ENCODE peak calls at places on chromosome 2, in four cellular contexts. N, O, F and W are unnamed samples.

GRCh38 chr2:181309161-181309560 is 148.0 kb upstream of the ITGA4 start:
- DNase-seq in N (no peak), F (no peak), O (no peak), W (no peak)

GRCh38 chr2:45497355-45497754 is 113.7 kb downstream of the SRBD1 start:
- DNase-seq in N (no peak), O (no peak), F (peak), W (no peak)

GRCh38 chr2:235541838-235542549 is 48.2 kb downstream of the AGAP1 start:
- DNase-seq in N (no peak), F (no peak), O (no peak), W (peak)

GRCh38 chr2:144470334-144470733 is 49.6 kb downstream of the ZEB2 start:
- DNase-seq in N (peak), F (no peak), O (no peak), W (no peak)

GRCh38 chr2:88281302-88282217 is 111.4 kb downstream of the THNSL2 start:
- DNase-seq in N (no peak), F (no peak), O (no peak), W (no peak)

GRCh38 chr2:132620115-132620514 is 49.9 kb downstream of the LYPD1 start:
- DNase-seq in F (peak), N (no peak), O (no peak), W (no peak)

GRCh38 chr2:120383631-120384477 is 37.9 kb downstream of the INHBB start:
- DNase-seq in F (no peak), O (no peak), N (no peak), W (peak)

GRCh38 chr2:189022492-189022891 is 48.3 kb downstream of the COL3A1 start:
- DNase-seq in O (no peak), F (peak), N (no peak), W (no peak)

GRCh38 chr2:43158259-43158880 is 68.0 kb downstream of the ZFP36L2 start:
- DNase-seq in N (peak), F (peak), O (peak), W (peak)

GRCh38 chr2:215189393-215189792 is 51.0 kb upstream of the ABCA12 start:
- DNase-seq in F (no peak), O (no peak), N (no peak), W (no peak)

GRCh38 chr2:187581125-187581896 is 27.1 kb upstream of the TFPI start:
- DNase-seq in F (peak), O (peak), N (peak), W (no peak)

GRCh38 chr2:71784734-71785549 is 331.6 kb downstream of the DYSF start:
- DNase-seq in N (no peak), F (peak), O (no peak), W (no peak)

GRCh38 chr2:121282800-121283382 is 2.1 kb downstream of the TFCP2L1 start:
- DNase-seq in F (no peak), O (no peak), N (no peak), W (no peak)

GRCh38 chr2:153476491-153477095 is 2.0 kb downstream of the RPRM start:
- DNase-seq in O (peak), F (no peak), N (no peak), W (peak)

GRCh38 chr2:222693837-222694236 is 22.4 kb downstream of the MOGAT1 start:
- DNase-seq in N (peak), F (no peak), O (no peak), W (no peak)

GRCh38 chr2:235981629-235982028 is 186.6 kb downstream of the GBX2 start:
- DNase-seq in N (peak), O (no peak), F (no peak), W (no peak)

GRCh38 chr2:29688429-29688828 is 233.0 kb downstream of the ALK start:
- DNase-seq in O (no peak), F (no peak), N (no peak), W (no peak)

GRCh38 chr2:133379159-133379558 is 189.1 kb downstream of the NCKAP5 start:
- DNase-seq in N (no peak), F (peak), O (no peak), W (no peak)

GRCh38 chr2:42385225-42385624 is 24.2 kb upstream of the COX7A2L start:
- DNase-seq in O (no peak), F (peak), N (no peak), W (no peak)

GRCh38 chr2:70785137-70785911 is 5.1 kb downstream of the FIGLA start:
- DNase-seq in N (peak), O (no peak), F (no peak), W (peak)

GRCh38 chr2:178891265-178891958 is 84.2 kb upstream of the TTN start:
- DNase-seq in O (peak), N (peak), F (peak), W (no peak)

GRCh38 chr2:202542142-202542541 is 92.6 kb upstream of the FAM117B start:
- DNase-seq in N (no peak), F (no peak), O (no peak), W (no peak)
- H3K27ac ChIP-seq in N (no peak), F (no peak), O (no peak), W (no peak)

GRCh38 chr2:239329972-239330572 is 70.7 kb downstream of the HDAC4 start:
- DNase-seq in F (no peak), N (no peak), O (peak), W (peak)

GRCh38 chr2:239328306-239329191 is 72.3 kb downstream of the HDAC4 start:
- DNase-seq in O (peak), F (peak), N (peak), W (peak)

GRCh38 chr2:239329284-239329971 is 71.4 kb downstream of the HDAC4 start:
- DNase-seq in F (peak), N (no peak), O (peak), W (peak)

GRCh38 chr2:239326831-239327535 is 73.8 kb downstream of the HDAC4 start:
- DNase-seq in O (peak), N (no peak), F (peak), W (no peak)

GRCh38 chr2:239327536-239328305 is 73.1 kb downstream of the HDAC4 start:
- DNase-seq in O (peak), F (peak), N (no peak), W (peak)
- H3K4me3 ChIP-seq in O (no peak), F (no peak), N (no peak), W (no peak)

GRCh38 chr2:22037274-22037673 is 913.5 kb downstream of the TDRD15 start:
- DNase-seq in F (no peak), N (no peak), O (no peak), W (no peak)
- H3K27ac ChIP-seq in F (no peak), N (no peak), O (no peak), W (no peak)

GRCh38 chr2:240564571-240565266 is 3.6 kb upstream of the RNPEPL1 start:
- DNase-seq in N (no peak), F (peak), O (no peak), W (no peak)

GRCh38 chr2:240565267-240566202 is 2.7 kb upstream of the RNPEPL1 start:
- DNase-seq in O (peak), N (peak), F (peak), W (peak)

GRCh38 chr2:240561325-240561971 is 1.3 kb downstream of the DUSP28 start:
- DNase-seq in F (peak), N (peak), O (peak), W (peak)

GRCh38 chr2:240566203-240567136 is 1.8 kb upstream of the RNPEPL1 start:
- DNase-seq in O (peak), N (peak), F (peak), W (peak)

DNA sequence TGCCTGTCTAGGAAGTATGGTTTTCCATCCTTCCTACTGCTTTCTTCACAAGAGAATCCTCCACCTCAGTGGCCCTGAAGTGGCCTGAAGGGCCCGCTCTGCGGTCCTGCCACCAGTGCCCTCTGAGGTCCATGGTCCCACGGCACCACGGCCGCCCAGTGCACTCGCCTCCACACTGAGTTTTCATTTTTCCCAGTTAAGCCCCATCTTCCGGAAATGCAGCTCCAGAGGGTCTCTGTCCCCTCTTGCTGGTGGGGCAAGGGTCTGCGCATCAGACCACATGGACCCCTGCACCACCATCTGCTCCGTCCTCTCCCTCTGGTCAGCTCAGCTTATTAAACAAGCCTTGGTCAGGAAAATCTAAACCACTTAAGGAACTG is 4.0 kb downstream of the DUSP28 start:
- DNase-seq in F (no peak), O (no peak), N (no peak), W (no peak)
- H3K4me3 ChIP-seq in F (no peak), O (no peak), N (no peak), W (no peak)

DNA sequence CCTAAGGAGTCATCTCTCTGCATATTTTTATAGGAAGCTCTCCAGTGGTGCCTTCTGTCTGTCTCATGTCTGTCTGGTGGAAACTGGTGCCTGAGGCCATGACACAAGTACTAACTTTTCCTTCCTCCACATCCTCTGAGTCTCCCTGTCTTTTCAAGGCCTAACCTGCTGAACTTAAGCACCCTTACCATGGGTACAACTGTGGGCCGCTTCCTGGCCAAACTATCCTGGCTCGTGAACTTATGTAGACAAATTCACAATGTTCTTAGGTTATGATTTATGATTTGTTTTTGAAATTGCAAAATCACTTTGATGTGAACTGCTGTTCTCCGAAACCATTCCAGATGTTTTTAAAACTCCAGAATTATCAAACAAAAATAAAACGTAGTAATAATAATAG is 804.5 kb upstream of the POU3F3 start:
- DNase-seq in O (no peak), N (no peak), F (no peak), W (no peak)
- H3K27ac ChIP-seq in O (no peak), N (no peak), F (no peak), W (no peak)

GRCh38 chr2:33136056-33136455 is 189.3 kb downstream of the LTBP1 start:
- DNase-seq in F (peak), O (no peak), N (peak), W (no peak)
- H3K4me3 ChIP-seq in F (peak), O (no peak), N (peak), W (peak)

DNA sequence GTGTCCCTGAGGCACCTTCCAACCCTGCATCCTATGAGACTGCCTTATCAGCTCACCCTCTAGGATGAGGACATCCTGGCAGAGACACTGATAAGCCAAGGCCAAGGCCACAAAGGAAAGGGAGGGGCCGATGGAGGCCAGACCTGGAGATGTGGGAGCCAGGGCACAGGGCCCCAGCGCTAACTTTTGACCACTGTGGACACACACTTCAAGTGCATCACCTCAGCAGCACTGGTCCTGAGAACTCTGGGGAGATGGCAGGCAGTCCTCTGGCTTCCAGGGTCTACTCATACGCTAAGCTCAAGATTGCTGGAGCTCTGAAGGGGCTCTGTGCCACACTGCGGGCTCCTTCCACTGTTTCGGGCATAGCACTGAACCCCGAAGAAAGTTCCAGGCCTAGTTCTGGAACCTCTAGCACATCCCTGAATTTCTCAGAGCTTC is 100.2 kb upstream of the ID2 start:
- DNase-seq in F (no peak), O (peak), N (no peak), W (no peak)
- H3K27ac ChIP-seq in F (no peak), O (peak), N (no peak), W (peak)

GRCh38 chr2:101741775-101742520 is 44.4 kb downstream of the MAP4K4 start:
- DNase-seq in N (peak), O (no peak), F (no peak), W (no peak)
- H3K4me3 ChIP-seq in N (no peak), O (no peak), F (no peak), W (no peak)

GRCh38 chr2:183037281-183037659 is 987 bp downstream of the NCKAP1 start:
- DNase-seq in N (peak), O (no peak), F (peak), W (no peak)
- H3K27ac ChIP-seq in N (peak), O (peak), F (peak), W (peak)

GRCh38 chr2:238790877-238791276 is 57.0 kb upstream of the TWIST2 start:
- DNase-seq in N (no peak), F (no peak), O (no peak), W (no peak)
- H3K4me3 ChIP-seq in N (no peak), F (no peak), O (no peak), W (no peak)